ENCODE peak calls at places on chromosome X, in six cellular contexts. One of them, this sample, is unnamed. For H3K36me3 and H3K4me1, the result is how much of the 10 kb centered on the place peaks cover.

GRCh38 chrX:102968216-102968615 is 31.1 kb downstream of the RAB40AL start:
- DNase-seq in gastrocnemius medialis: no peak
- DNase-seq in pancreas: no peak
- DNase-seq in endodermal cell: no peak
- DNase-seq in body of pancreas: no peak
- DNase-seq in CD8-positive, alpha-beta memory T cell: no peak
- DNase-seq in this sample: no peak

GRCh38 chrX:155768036-155768769 is 112.9 kb upstream of the VAMP7 start:
- DNase-seq in gastrocnemius medialis: no peak
- DNase-seq in pancreas: no peak
- DNase-seq in endodermal cell: no peak
- DNase-seq in CD8-positive, alpha-beta memory T cell: no peak
- DNase-seq in body of pancreas: no peak
- DNase-seq in this sample: no peak

GRCh38 chrX:21905209-21905735 is 35.2 kb upstream of the SMS start:
- DNase-seq in body of pancreas: peak
- DNase-seq in CD8-positive, alpha-beta memory T cell: no peak
- DNase-seq in endodermal cell: no peak
- DNase-seq in gastrocnemius medialis: no peak
- DNase-seq in pancreas: no peak
- DNase-seq in this sample: no peak

GRCh38 chrX:19544693-19545305 is 29.5 kb upstream of the MAP3K15 start:
- DNase-seq in pancreas: no peak
- DNase-seq in endodermal cell: peak
- DNase-seq in CD8-positive, alpha-beta memory T cell: peak
- DNase-seq in body of pancreas: peak
- DNase-seq in gastrocnemius medialis: no peak
- DNase-seq in this sample: no peak

GRCh38 chrX:37755073-37755472 is 24.8 kb upstream of the CYBB start:
- DNase-seq in gastrocnemius medialis: no peak
- DNase-seq in endodermal cell: no peak
- DNase-seq in pancreas: no peak
- DNase-seq in CD8-positive, alpha-beta memory T cell: peak
- DNase-seq in body of pancreas: peak
- DNase-seq in this sample: peak

GRCh38 chrX:132270699-132271098 is 51.5 kb upstream of the RAP2C start:
- DNase-seq in pancreas: no peak
- DNase-seq in body of pancreas: peak
- DNase-seq in gastrocnemius medialis: peak
- DNase-seq in endodermal cell: no peak
- DNase-seq in CD8-positive, alpha-beta memory T cell: no peak
- DNase-seq in this sample: peak

GRCh38 chrX:10755477-10756334 is 135.3 kb upstream of the MID1 start:
- DNase-seq in gastrocnemius medialis: no peak
- DNase-seq in body of pancreas: peak
- DNase-seq in CD8-positive, alpha-beta memory T cell: no peak
- DNase-seq in pancreas: no peak
- DNase-seq in endodermal cell: peak
- DNase-seq in this sample: no peak

GRCh38 chrX:110989447-110989846 is 106.5 kb upstream of the PAK3 start:
- DNase-seq in pancreas: no peak
- DNase-seq in gastrocnemius medialis: no peak
- DNase-seq in body of pancreas: no peak
- DNase-seq in endodermal cell: no peak
- DNase-seq in CD8-positive, alpha-beta memory T cell: no peak
- DNase-seq in this sample: no peak

GRCh38 chrX:40175416-40176255 is 77.9 kb upstream of the BCOR start:
- DNase-seq in pancreas: peak
- DNase-seq in endodermal cell: peak
- DNase-seq in body of pancreas: peak
- DNase-seq in gastrocnemius medialis: no peak
- DNase-seq in CD8-positive, alpha-beta memory T cell: peak
- DNase-seq in this sample: peak

GRCh38 chrX:25941087-25941486 is 197.1 kb upstream of the MAGEB18 start:
- DNase-seq in body of pancreas: no peak
- DNase-seq in endodermal cell: no peak
- DNase-seq in CD8-positive, alpha-beta memory T cell: no peak
- DNase-seq in pancreas: no peak
- DNase-seq in gastrocnemius medialis: no peak
- DNase-seq in this sample: no peak

GRCh38 chrX:111035256-111035655 is 60.7 kb upstream of the PAK3 start:
- DNase-seq in CD8-positive, alpha-beta memory T cell: no peak
- DNase-seq in endodermal cell: no peak
- DNase-seq in pancreas: no peak
- DNase-seq in gastrocnemius medialis: no peak
- DNase-seq in body of pancreas: no peak
- DNase-seq in this sample: no peak

GRCh38 chrX:106894978-106895452 is 8.1 kb downstream of the RIPPLY1 start:
- DNase-seq in gastrocnemius medialis: no peak
- DNase-seq in pancreas: no peak
- DNase-seq in endodermal cell: no peak
- DNase-seq in body of pancreas: no peak
- DNase-seq in CD8-positive, alpha-beta memory T cell: no peak
- DNase-seq in this sample: peak

GRCh38 chrX:22163306-22163705 is 109.4 kb upstream of the CBLL2 start:
- DNase-seq in gastrocnemius medialis: no peak
- DNase-seq in pancreas: no peak
- DNase-seq in CD8-positive, alpha-beta memory T cell: no peak
- DNase-seq in body of pancreas: no peak
- DNase-seq in endodermal cell: no peak
- DNase-seq in this sample: no peak

GRCh38 chrX:13091111-13091765 is 46.8 kb upstream of the FAM9C start:
- DNase-seq in body of pancreas: no peak
- DNase-seq in gastrocnemius medialis: no peak
- DNase-seq in pancreas: no peak
- DNase-seq in CD8-positive, alpha-beta memory T cell: peak
- DNase-seq in endodermal cell: no peak
- DNase-seq in this sample: no peak

GRCh38 chrX:15404712-15405111 is 20.5 kb upstream of the VEGFD start:
- DNase-seq in CD8-positive, alpha-beta memory T cell: no peak
- DNase-seq in pancreas: no peak
- DNase-seq in body of pancreas: peak
- DNase-seq in gastrocnemius medialis: peak
- DNase-seq in endodermal cell: no peak
- DNase-seq in this sample: peak

GRCh38 chrX:110167952-110168451 is 149.9 kb downstream of the AMMECR1 start:
- DNase-seq in body of pancreas: no peak
- DNase-seq in CD8-positive, alpha-beta memory T cell: peak
- DNase-seq in gastrocnemius medialis: no peak
- DNase-seq in endodermal cell: peak
- DNase-seq in pancreas: peak
- DNase-seq in this sample: no peak

GRCh38 chrX:24846551-24847170 is 152.9 kb downstream of the POLA1 start:
- DNase-seq in endodermal cell: no peak
- DNase-seq in body of pancreas: no peak
- DNase-seq in CD8-positive, alpha-beta memory T cell: no peak
- DNase-seq in pancreas: no peak
- DNase-seq in gastrocnemius medialis: no peak
- DNase-seq in this sample: no peak

GRCh38 chrX:386239-386767 is 404 bp downstream of the PPP2R3B start:
- DNase-seq in body of pancreas: no peak
- DNase-seq in pancreas: no peak
- DNase-seq in endodermal cell: peak
- DNase-seq in gastrocnemius medialis: no peak
- DNase-seq in CD8-positive, alpha-beta memory T cell: no peak
- DNase-seq in this sample: no peak

GRCh38 chrX:39602226-39602625 is 495.5 kb downstream of the BCOR start:
- DNase-seq in gastrocnemius medialis: no peak
- DNase-seq in CD8-positive, alpha-beta memory T cell: no peak
- DNase-seq in body of pancreas: no peak
- DNase-seq in pancreas: no peak
- DNase-seq in endodermal cell: no peak
- DNase-seq in this sample: no peak

GRCh38 chrX:56798866-56799864 is 70.1 kb downstream of the NBDY start:
- DNase-seq in body of pancreas: no peak
- DNase-seq in endodermal cell: peak
- DNase-seq in gastrocnemius medialis: no peak
- DNase-seq in pancreas: no peak
- DNase-seq in CD8-positive, alpha-beta memory T cell: no peak
- DNase-seq in this sample: no peak

GRCh38 chrX:55546956-55547355 is 57.3 kb upstream of the USP51 start:
- DNase-seq in pancreas: no peak
- DNase-seq in gastrocnemius medialis: no peak
- DNase-seq in endodermal cell: no peak
- DNase-seq in body of pancreas: no peak
- DNase-seq in CD8-positive, alpha-beta memory T cell: no peak
- DNase-seq in this sample: no peak

GRCh38 chrX:132488092-132488749 is 617 bp downstream of the MBNL3 start:
- DNase-seq in CD8-positive, alpha-beta memory T cell: peak
- DNase-seq in endodermal cell: no peak
- DNase-seq in gastrocnemius medialis: no peak
- DNase-seq in body of pancreas: peak
- DNase-seq in pancreas: no peak
- DNase-seq in this sample: no peak

GRCh38 chrX:71098302-71098701 is 2.7 kb downstream of the FOXO4 start:
- DNase-seq in body of pancreas: peak
- DNase-seq in pancreas: peak
- DNase-seq in CD8-positive, alpha-beta memory T cell: peak
- DNase-seq in endodermal cell: peak
- DNase-seq in gastrocnemius medialis: no peak
- DNase-seq in this sample: peak

GRCh38 chrX:110569506-110569905 is 210.9 kb downstream of the RTL9 start:
- DNase-seq in endodermal cell: no peak
- DNase-seq in body of pancreas: no peak
- DNase-seq in CD8-positive, alpha-beta memory T cell: no peak
- DNase-seq in gastrocnemius medialis: no peak
- DNase-seq in pancreas: no peak
- DNase-seq in this sample: no peak

GRCh38 chrX:88397551-88397950 is 349.5 kb upstream of the CPXCR1 start:
- DNase-seq in endodermal cell: no peak
- DNase-seq in pancreas: no peak
- DNase-seq in gastrocnemius medialis: no peak
- DNase-seq in CD8-positive, alpha-beta memory T cell: no peak
- DNase-seq in body of pancreas: no peak
- DNase-seq in this sample: no peak

GRCh38 chrX:3788494-3789233 is 75.2 kb upstream of the PRKX start:
- DNase-seq in pancreas: no peak
- DNase-seq in endodermal cell: peak
- DNase-seq in CD8-positive, alpha-beta memory T cell: peak
- DNase-seq in gastrocnemius medialis: no peak
- DNase-seq in body of pancreas: no peak
- DNase-seq in this sample: no peak

GRCh38 chrX:106649523-106650428 is 38.0 kb downstream of the RADX start:
- DNase-seq in gastrocnemius medialis: no peak
- DNase-seq in CD8-positive, alpha-beta memory T cell: no peak
- DNase-seq in pancreas: no peak
- DNase-seq in endodermal cell: no peak
- DNase-seq in body of pancreas: no peak
- DNase-seq in this sample: no peak

GRCh38 chrX:23765449-23765848 is 17.5 kb upstream of the SAT1 start:
- DNase-seq in body of pancreas: no peak
- DNase-seq in endodermal cell: no peak
- DNase-seq in pancreas: no peak
- DNase-seq in CD8-positive, alpha-beta memory T cell: no peak
- DNase-seq in gastrocnemius medialis: no peak
- DNase-seq in this sample: no peak

GRCh38 chrX:3066555-3066954 is 25.3 kb downstream of the ARSF start:
- DNase-seq in body of pancreas: peak
- DNase-seq in gastrocnemius medialis: no peak
- DNase-seq in CD8-positive, alpha-beta memory T cell: no peak
- DNase-seq in pancreas: peak
- DNase-seq in endodermal cell: no peak
- DNase-seq in this sample: peak

GRCh38 chrX:108584617-108585211 is 145.1 kb downstream of the COL4A5 start:
- DNase-seq in gastrocnemius medialis: no peak
- DNase-seq in CD8-positive, alpha-beta memory T cell: no peak
- DNase-seq in pancreas: no peak
- DNase-seq in endodermal cell: peak
- DNase-seq in body of pancreas: peak
- DNase-seq in this sample: no peak

GRCh38 chrX:14124562-14124961 is 94.9 kb upstream of the GEMIN8 start:
- DNase-seq in endodermal cell: no peak
- DNase-seq in CD8-positive, alpha-beta memory T cell: no peak
- DNase-seq in body of pancreas: no peak
- DNase-seq in gastrocnemius medialis: no peak
- DNase-seq in pancreas: no peak
- DNase-seq in this sample: no peak

GRCh38 chrX:14125451-14125850 is 95.8 kb upstream of the GEMIN8 start:
- DNase-seq in CD8-positive, alpha-beta memory T cell: no peak
- DNase-seq in pancreas: no peak
- DNase-seq in endodermal cell: no peak
- DNase-seq in gastrocnemius medialis: no peak
- DNase-seq in body of pancreas: no peak
- DNase-seq in this sample: no peak
- H3K36me3 ChIP-seq in CD8-positive, alpha-beta memory T cell: under half
- H3K36me3 ChIP-seq in pancreas: under half
- H3K36me3 ChIP-seq in endodermal cell: under half
- H3K36me3 ChIP-seq in gastrocnemius medialis: under half
- H3K36me3 ChIP-seq in body of pancreas: under half
- H3K36me3 ChIP-seq in this sample: under half

GRCh38 chrX:129718701-129719100 is 20.1 kb upstream of the XPNPEP2 start:
- DNase-seq in body of pancreas: no peak
- DNase-seq in endodermal cell: peak
- DNase-seq in pancreas: no peak
- DNase-seq in CD8-positive, alpha-beta memory T cell: no peak
- DNase-seq in gastrocnemius medialis: no peak
- DNase-seq in this sample: no peak
- H3K4me1 ChIP-seq in body of pancreas: under half
- H3K4me1 ChIP-seq in endodermal cell: under half
- H3K4me1 ChIP-seq in pancreas: under half
- H3K4me1 ChIP-seq in CD8-positive, alpha-beta memory T cell: under half
- H3K4me1 ChIP-seq in gastrocnemius medialis: under half
- H3K4me1 ChIP-seq in this sample: under half

DNA sequence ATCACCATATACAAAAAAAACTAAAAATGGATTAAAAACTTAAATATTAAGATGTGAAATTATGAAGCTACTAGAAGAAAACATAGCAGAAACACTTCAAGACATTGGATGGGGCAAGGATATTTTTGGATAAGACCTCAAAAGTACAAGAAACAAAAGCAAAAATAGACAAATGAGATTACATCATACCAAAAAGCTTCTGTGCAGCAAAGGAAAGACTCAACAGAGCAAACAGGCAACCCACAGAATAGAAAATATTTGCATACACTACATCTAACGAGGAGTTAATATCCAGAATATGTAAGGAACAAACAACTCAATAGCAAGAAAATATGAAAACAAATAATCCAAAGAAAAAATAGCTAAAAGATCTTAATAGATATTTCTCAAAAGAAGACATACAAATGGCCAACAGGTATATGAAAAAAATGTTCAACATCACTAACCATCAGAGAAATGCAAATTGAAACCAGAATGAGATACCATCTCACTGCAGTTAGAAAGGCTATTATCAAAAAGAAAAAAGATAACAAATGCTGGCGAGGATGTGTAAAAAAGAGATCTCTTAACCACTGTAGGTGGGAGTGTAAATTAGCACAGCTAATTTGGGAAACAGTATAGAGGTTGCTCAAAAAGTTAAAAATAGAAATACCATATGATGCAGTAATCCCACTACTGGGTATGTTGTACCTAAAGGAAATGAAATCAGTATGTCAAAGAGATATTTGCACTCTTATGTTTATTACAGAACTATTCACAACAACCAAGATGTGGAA is 17.8 kb upstream of the LRCH2 start:
- DNase-seq in CD8-positive, alpha-beta memory T cell: no peak
- DNase-seq in endodermal cell: no peak
- DNase-seq in pancreas: no peak
- DNase-seq in body of pancreas: no peak
- DNase-seq in gastrocnemius medialis: no peak
- DNase-seq in this sample: no peak
- H3K36me3 ChIP-seq in CD8-positive, alpha-beta memory T cell: under half
- H3K36me3 ChIP-seq in endodermal cell: under half
- H3K36me3 ChIP-seq in pancreas: under half
- H3K36me3 ChIP-seq in body of pancreas: under half
- H3K36me3 ChIP-seq in gastrocnemius medialis: under half
- H3K36me3 ChIP-seq in this sample: under half

GRCh38 chrX:120474085-120474484 is 5.0 kb upstream of the LAMP2 start:
- DNase-seq in gastrocnemius medialis: no peak
- DNase-seq in body of pancreas: no peak
- DNase-seq in endodermal cell: no peak
- DNase-seq in CD8-positive, alpha-beta memory T cell: no peak
- DNase-seq in pancreas: no peak
- DNase-seq in this sample: no peak
- H3K4me1 ChIP-seq in gastrocnemius medialis: under half
- H3K4me1 ChIP-seq in body of pancreas: under half
- H3K4me1 ChIP-seq in endodermal cell: under half
- H3K4me1 ChIP-seq in CD8-positive, alpha-beta memory T cell: under half
- H3K4me1 ChIP-seq in pancreas: under half
- H3K4me1 ChIP-seq in this sample: under half

This sample was measured in heart right ventricle.